ENCODE peak calls at places on chromosomes 12 and 14, in four cellular contexts. P is CD8-positive, alpha-beta memory T cell; Q is mesendoderm; Z is activated CD4-positive, CD25-positive, alpha-beta regulatory T cell. N is an unnamed sample.

GRCh38 chr12:40238221-40238902 is 13.6 kb downstream of the LRRK2 start:
- DNase-seq in P (no peak), Q (no peak), Z (no peak), N (peak; percentile 18)

GRCh38 chr12:81644503-81644902 is 114.6 kb downstream of the PPFIA2 start:
- DNase-seq in P (no peak), Q (peak; percentile 45), Z (no peak), N (peak; percentile 24)

GRCh38 chr12:13234045-13234641 is 37.6 kb downstream of the EMP1 start:
- DNase-seq in P (no peak), Q (peak; percentile 78), Z (no peak), N (peak; percentile 53)

GRCh38 chr12:42474391-42474790 is 115.2 kb downstream of the PRICKLE1 start:
- DNase-seq in P (no peak), Q (no peak), Z (no peak), N (peak; percentile 82)

GRCh38 chr14:82642425-82642824 is 1108.8 kb upstream of the SEL1L start:
- DNase-seq in P (no peak), Q (peak; percentile 70), Z (no peak), N (no peak)

GRCh38 chr14:57575482-57575881 is 81.8 kb upstream of the CCDC198 start:
- DNase-seq in P (no peak), Q (peak; percentile 33), Z (no peak), N (no peak)

GRCh38 chr14:100211893-100212292 is 27.1 kb upstream of the YY1 start:
- DNase-seq in P (no peak), Q (no peak), Z (no peak), N (no peak)

GRCh38 chr12:48986720-48987291 is 8.7 kb downstream of the WNT1 start:
- DNase-seq in P (no peak), Q (no peak), Z (no peak), N (no peak)

GRCh38 chr14:45057881-45058364 is 26.0 kb upstream of the PRPF39 start:
- DNase-seq in P (no peak), Q (no peak), Z (no peak), N (no peak)

GRCh38 chr12:41962171-41962572 is 182.5 kb downstream of the GXYLT1 start:
- DNase-seq in P (no peak), Q (no peak), Z (no peak), N (no peak)

GRCh38 chr12:69351462-69352236 is 3.5 kb downstream of the LYZ start:
- DNase-seq in P (no peak), Q (no peak), Z (no peak), N (no peak)

GRCh38 chr14:95218472-95219193 is 61.3 kb upstream of the DICER1 start:
- DNase-seq in P (no peak), Q (no peak), Z (no peak), N (no peak)

GRCh38 chr12:18983854-18984253 is 145.7 kb upstream of the PLEKHA5 start:
- DNase-seq in P (no peak), Q (no peak), Z (no peak), N (no peak)

GRCh38 chr12:118015944-118016343 is 559 bp upstream of the RFC5 start:
- DNase-seq in P (no peak), Q (no peak), Z (no peak), N (no peak)

GRCh38 chr12:131076791-131077747 is 123.4 kb downstream of the ADGRD1 start:
- DNase-seq in P (no peak), Q (no peak), Z (no peak), N (no peak)

GRCh38 chr12:42484996-42485395 is 104.5 kb downstream of the PRICKLE1 start:
- DNase-seq in P (no peak), Q (no peak), Z (no peak), N (no peak)

GRCh38 chr12:38904932-38905479 is 385 bp downstream of the CPNE8 start:
- DNase-seq in P (peak; percentile 20), Q (peak; percentile 96), Z (no peak), N (peak; percentile 82)

GRCh38 chr14:94001501-94002396 is 4.6 kb downstream of the CCDC197 start:
- DNase-seq in P (peak; percentile 40), Q (peak; percentile 87), Z (peak; percentile 17), N (peak; percentile 41)

GRCh38 chr12:27571463-27571862 is 47.5 kb downstream of the PPFIBP1 start:
- DNase-seq in P (no peak), Q (no peak), Z (no peak), N (peak; percentile 79)

GRCh38 chr14:98138666-98139065 is 1133.3 kb downstream of the BCL11B start:
- DNase-seq in P (peak; percentile 37), Q (peak; percentile 78), Z (peak; percentile 19), N (no peak)

GRCh38 chr12:78419513-78419912 is 445.1 kb upstream of the SYT1 start:
- DNase-seq in P (no peak), Q (no peak), Z (no peak), N (no peak)

GRCh38 chr12:108305520-108305919 is 33.6 kb downstream of the CMKLR1 start:
- DNase-seq in P (no peak), Q (no peak), Z (no peak), N (peak; percentile 72)

GRCh38 chr14:39268393-39268792 is 34.7 kb downstream of the MIA2 start:
- DNase-seq in P (no peak), Q (peak; percentile 43), Z (no peak), N (no peak)

GRCh38 chr12:5971194-5971850 is 26.3 kb upstream of the ANO2 start:
- DNase-seq in P (no peak), Q (no peak), Z (no peak), N (no peak)

GRCh38 chr12:14814082-14814481 is at the start of gene SMCO3:
- DNase-seq in P (no peak), Q (no peak), Z (no peak), N (no peak)

GRCh38 chr12:52975820-52976573 is 27.1 kb downstream of the KRT18 start:
- DNase-seq in P (no peak), Q (peak; percentile 94), Z (no peak), N (peak; percentile 72)

GRCh38 chr12:89347325-89347829 is 4.9 kb downstream of the DUSP6 start:
- DNase-seq in P (no peak), Q (no peak), Z (no peak), N (no peak)

GRCh38 chr12:46266382-46266791 is 2.5 kb downstream of the SLC38A1 start:
- DNase-seq in P (peak; percentile 33), Q (peak; percentile 62), Z (no peak), N (peak; percentile 60)

GRCh38 chr12:71958457-71958856 is 19.8 kb downstream of the TPH2 start:
- DNase-seq in P (no peak), Q (peak; percentile 25), Z (no peak), N (no peak)

GRCh38 chr14:91509878-91510170 is 286 bp downstream of the PPP4R3A start:
- DNase-seq in P (no peak), Q (no peak), Z (no peak), N (no peak)

GRCh38 chr12:75792687-75793086 is 238.9 kb downstream of the PHLDA1 start:
- DNase-seq in P (no peak), Q (no peak), Z (no peak), N (peak; percentile 34)

GRCh38 chr14:66530526-66530925 is 22.6 kb downstream of the GPHN start:
- DNase-seq in P (no peak), Q (no peak), Z (no peak), N (no peak)

GRCh38 chr14:59564356-59564755 is 12.3 kb downstream of the CCDC175 start:
- DNase-seq in P (no peak), Q (peak; percentile 86), Z (no peak), N (no peak)

GRCh38 chr12:67797316-67797741 is 148.8 kb downstream of the DYRK2 start:
- DNase-seq in P (no peak), Q (no peak), Z (no peak), N (no peak)

GRCh38 chr12:124420041-124420765 is 125.3 kb downstream of the RFLNA start:
- DNase-seq in P (no peak), Q (no peak), Z (no peak), N (no peak)

GRCh38 chr12:100375023-100375737 is 18.3 kb downstream of the SLC17A8 start:
- DNase-seq in P (no peak), Q (no peak), Z (no peak), N (no peak)

N was measured in NCI-H226.